ENCODE peak calls at places on chromosomes 4 and X, in seven cellular contexts. S is H1, Z is GM12878, X is HCT116, G is suprapubic skin, V is endothelial cell of umbilical vein, A is breast epithelium. E is an unnamed sample.

GRCh38 chr4:146243141-146243882 is 29.0 kb downstream of the REELD1 start:
- DNase-seq in S (peak), A (no peak), X (no peak), V (peak), G (no peak), Z (peak), E (peak)

GRCh38 chr4:152364883-152365282 is 171.0 kb downstream of the FBXW7 start:
- DNase-seq in V (no peak), S (no peak), Z (no peak), A (no peak), G (no peak), X (no peak), E (no peak)

GRCh38 chr4:79272761-79273160 is 53.1 kb downstream of the NAA11 start:
- DNase-seq in G (no peak), S (no peak), X (no peak), V (no peak), A (no peak), Z (no peak), E (no peak)

GRCh38 chrX:119695535-119696050 is 2.6 kb upstream of the SEPTIN6 start:
- DNase-seq in X (no peak), V (no peak), Z (no peak), G (no peak), A (no peak), S (no peak), E (no peak)

GRCh38 chr4:152981842-152982241 is 45.7 kb downstream of the FHDC1 start:
- DNase-seq in X (no peak), G (no peak), V (no peak), A (no peak), Z (no peak), S (no peak), E (no peak)

GRCh38 chr4:187302456-187302855 is 578.8 kb upstream of the FAT1 start:
- DNase-seq in G (no peak), A (no peak), V (no peak), Z (no peak), S (no peak), X (no peak), E (no peak)

GRCh38 chr4:47840291-47840690 is 2.4 kb upstream of the CORIN start:
- DNase-seq in V (no peak), Z (no peak), G (no peak), S (no peak), A (no peak), X (no peak), E (no peak)

GRCh38 chr4:144709793-144710525 is 64.0 kb downstream of the HHIP start:
- DNase-seq in X (peak), S (no peak), Z (no peak), A (no peak), G (no peak), V (peak), E (no peak)

GRCh38 chr4:150591284-150591874 is 9.4 kb downstream of the MAB21L2 start:
- DNase-seq in V (no peak), G (no peak), X (no peak), Z (no peak), A (no peak), S (peak), E (no peak)

GRCh38 chr4:93693141-93693540 is 135.4 kb upstream of the ATOH1 start:
- DNase-seq in A (no peak), S (no peak), X (no peak), V (no peak), G (no peak), Z (no peak), E (no peak)

GRCh38 chr4:84529169-84529751 is 30.2 kb upstream of the NKX6-1 start:
- DNase-seq in G (no peak), Z (no peak), V (peak), X (peak), S (no peak), A (no peak), E (no peak)

GRCh38 chr4:6141554-6141953 is 58.8 kb downstream of the JAKMIP1 start:
- DNase-seq in X (no peak), A (no peak), S (no peak), G (no peak), V (no peak), Z (no peak), E (no peak)

GRCh38 chr4:74095482-74095881 is 3.5 kb downstream of the CXCL2 start:
- DNase-seq in V (peak), G (no peak), Z (no peak), X (no peak), S (no peak), A (no peak), E (no peak)

GRCh38 chr4:145808021-145808650 is 128.2 kb downstream of the C4orf51 start:
- DNase-seq in Z (peak), S (no peak), G (no peak), A (no peak), V (peak), X (peak), E (no peak)

GRCh38 chr4:3124070-3124767 is 49.7 kb downstream of the HTT start:
- DNase-seq in G (no peak), S (no peak), A (no peak), V (peak), X (no peak), Z (no peak), E (no peak)

GRCh38 chr4:3473251-3473942 is 10.3 kb downstream of the DOK7 start:
- DNase-seq in Z (no peak), X (no peak), A (no peak), V (no peak), S (no peak), G (no peak), E (no peak)

GRCh38 chr4:181897935-181898334 is 345.3 kb upstream of the TENM3 start:
- DNase-seq in A (no peak), X (no peak), S (no peak), G (no peak), V (no peak), Z (no peak), E (no peak)

GRCh38 chrX:13659057-13659456 is 6.1 kb downstream of the TCEANC start:
- DNase-seq in S (no peak), V (no peak), A (no peak), G (no peak), X (no peak), Z (no peak), E (no peak)

GRCh38 chrX:112840382-112841113 is at the start of gene AMOT:
- DNase-seq in G (peak), S (peak), X (peak), V (peak), A (peak), Z (no peak), E (peak)

GRCh38 chrX:68568136-68568535 is 69.3 kb downstream of the YIPF6 start:
- DNase-seq in Z (peak), V (no peak), X (no peak), A (no peak), S (no peak), G (no peak), E (no peak)

GRCh38 chrX:154793084-154793483 is 12.2 kb downstream of the MPP1 start:
- DNase-seq in X (no peak), Z (no peak), A (no peak), V (no peak), G (no peak), S (no peak), E (no peak)

GRCh38 chrX:100410901-100411801 is 1.1 kb upstream of the PCDH19 start:
- DNase-seq in Z (no peak), S (peak), X (no peak), G (no peak), A (no peak), V (peak), E (no peak)

GRCh38 chr4:153188966-153189801 is 15.1 kb upstream of the TRIM2 start:
- DNase-seq in X (no peak), S (no peak), G (no peak), Z (no peak), A (no peak), V (no peak), E (no peak)

GRCh38 chrX:404656-405055 is 17.9 kb upstream of the PPP2R3B start:
- DNase-seq in G (no peak), Z (no peak), V (no peak), X (no peak), S (no peak), A (no peak), E (no peak)

GRCh38 chrX:110056419-110056818 is 53.5 kb downstream of the TMEM164 start:
- DNase-seq in X (no peak), S (no peak), V (no peak), A (no peak), G (no peak), Z (no peak), E (no peak)

GRCh38 chr4:36773467-36773866 is 471.1 kb upstream of the NWD2 start:
- DNase-seq in V (no peak), Z (no peak), X (no peak), G (no peak), A (no peak), S (no peak), E (no peak)

GRCh38 chr4:87399148-87399547 is 8.2 kb upstream of the HSD17B11 start:
- DNase-seq in X (no peak), A (no peak), V (no peak), S (peak), G (no peak), Z (no peak), E (no peak)

GRCh38 chrX:43108828-43109227 is 330.9 kb upstream of the PPP1R2C start:
- DNase-seq in V (no peak), X (no peak), A (no peak), Z (no peak), G (no peak), S (no peak), E (no peak)

GRCh38 chr4:24473309-24473721 is 111.0 kb downstream of the DHX15 start:
- DNase-seq in V (no peak), A (no peak), S (peak), G (no peak), Z (no peak), X (no peak), E (no peak)

GRCh38 chrX:16786791-16787735 is 797 bp downstream of the TXLNG start:
- DNase-seq in Z (no peak), A (no peak), G (peak), S (peak), V (no peak), X (no peak), E (peak)

GRCh38 chr4:84985952-84986351 is 19.5 kb upstream of the WDFY3 start:
- DNase-seq in G (no peak), S (no peak), V (no peak), X (peak), A (no peak), Z (no peak), E (no peak)

DNA sequence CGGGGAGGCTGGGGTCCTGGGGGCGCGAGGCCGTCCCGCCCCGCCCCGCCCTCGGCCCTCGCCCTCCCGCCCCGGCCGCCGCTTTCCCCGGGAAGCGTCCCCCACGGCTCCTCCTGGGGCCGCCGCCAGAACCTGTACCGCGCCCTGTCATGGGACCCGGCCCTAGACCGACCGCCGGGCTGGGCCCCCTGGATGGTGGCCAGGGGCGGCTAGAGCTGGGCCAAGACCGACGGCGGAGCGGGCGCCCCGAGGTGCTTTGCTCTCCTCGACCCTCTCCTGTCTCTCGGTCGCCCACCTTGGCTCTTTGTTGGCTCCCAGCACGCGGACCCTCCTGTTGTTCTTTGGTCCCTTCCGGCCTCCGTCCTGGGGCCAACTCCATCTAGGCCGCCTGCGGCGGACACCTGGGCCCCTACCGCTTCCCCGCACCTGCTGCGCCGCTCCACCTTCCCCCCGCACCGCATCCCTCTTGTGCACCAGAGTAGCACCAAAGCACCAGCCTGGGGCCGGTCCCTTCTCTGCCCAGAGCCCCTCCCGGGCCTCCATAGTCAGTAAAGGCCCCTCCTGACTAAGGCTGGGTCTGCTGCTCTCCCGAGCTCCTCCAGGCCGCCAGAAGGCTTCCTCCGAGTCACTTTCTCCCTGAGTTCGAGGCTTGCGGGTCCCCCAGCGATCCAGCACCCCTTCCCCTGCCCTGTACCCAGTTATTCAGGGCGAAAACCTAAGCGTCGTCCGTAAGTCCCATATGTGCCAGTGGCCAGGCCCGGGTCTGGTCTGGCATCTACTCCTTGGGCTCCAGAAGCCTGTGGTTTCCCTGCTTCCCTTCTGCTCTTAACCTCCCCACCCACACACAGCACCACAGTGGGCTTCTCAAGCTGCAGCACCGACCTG is 587 bp downstream of the TACC3 start:
- DNase-seq in S (no peak), Z (no peak), V (no peak), A (no peak), G (peak), X (no peak), E (no peak)
- TF ChIP-seq POLR2AphosphoS5 in S (no peak), Z (no peak), V (peak), A (no peak), G (no peak), X (no peak), E (no peak)

DNA sequence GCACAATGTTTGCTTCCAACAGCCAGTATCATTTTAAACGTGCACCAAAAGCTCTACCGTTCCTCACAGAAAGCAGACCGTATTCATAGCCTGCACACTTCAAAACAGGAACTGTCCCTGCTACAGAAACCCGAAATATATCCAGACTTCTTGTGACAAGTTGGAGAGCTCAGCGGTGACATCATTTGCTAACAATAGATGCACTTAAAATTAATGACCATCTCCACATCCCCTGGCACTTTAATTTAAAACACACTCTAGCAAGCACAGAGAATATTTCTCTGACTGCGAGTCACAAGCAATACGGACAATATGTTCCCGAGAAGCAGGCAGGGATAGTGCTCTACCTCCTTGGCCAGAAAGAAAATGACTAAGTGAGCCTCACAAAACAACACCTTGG is 2.5 kb downstream of the NYX start:
- DNase-seq in Z (no peak), S (no peak), G (no peak), V (peak), X (no peak), A (no peak), E (no peak)
- TF ChIP-seq POLR2A in Z (no peak), S (no peak), G (no peak), V (no peak), X (no peak), A (no peak), E (no peak)

DNA sequence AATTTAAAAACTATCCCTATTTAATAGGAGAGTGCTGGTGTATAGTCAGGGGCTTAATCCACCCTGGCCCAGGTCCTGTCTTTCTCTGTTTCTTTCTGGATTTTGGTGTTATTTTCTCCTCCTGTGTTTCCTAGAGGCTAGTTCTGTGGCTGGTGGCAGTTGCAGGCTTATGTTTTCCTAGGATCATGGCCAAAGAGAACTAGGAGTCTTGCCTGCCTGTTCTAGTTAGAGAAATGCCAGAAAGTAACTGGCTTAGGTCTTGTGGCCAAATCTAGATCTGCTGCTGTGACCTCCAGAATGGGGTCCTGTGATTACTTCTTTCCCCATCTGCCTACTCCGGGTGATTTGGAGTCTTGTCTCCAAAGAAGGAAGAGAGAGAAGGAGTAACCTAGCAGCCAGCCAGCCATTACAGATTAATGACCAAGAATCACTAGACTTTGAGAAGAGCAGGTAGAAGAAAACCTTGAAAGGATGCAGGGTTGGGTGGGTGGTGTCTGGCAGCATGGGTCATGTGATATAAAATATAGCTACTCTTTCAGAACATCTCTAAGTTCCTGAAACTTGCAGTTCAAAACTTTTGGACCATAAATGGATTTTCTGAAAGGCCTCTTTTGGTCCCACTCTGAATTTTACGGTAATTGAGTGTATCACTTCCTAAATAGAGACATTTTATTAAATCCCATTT is 117.9 kb downstream of the STIM2 start:
- DNase-seq in Z (no peak), V (no peak), G (no peak), X (no peak), A (no peak), S (no peak), E (no peak)
- TF ChIP-seq POLR2AphosphoS5 in Z (no peak), V (no peak), G (no peak), X (no peak), A (no peak), S (no peak), E (no peak)

GRCh38 chrX:2325076-2325784 is 175.5 kb downstream of the DHRSX start:
- DNase-seq in G (peak), X (no peak), V (peak), Z (peak), S (no peak), A (peak), E (peak)
- TF ChIP-seq POLR2A in G (no peak), X (no peak), V (no peak), Z (peak), S (no peak), A (no peak), E (peak)

DNA sequence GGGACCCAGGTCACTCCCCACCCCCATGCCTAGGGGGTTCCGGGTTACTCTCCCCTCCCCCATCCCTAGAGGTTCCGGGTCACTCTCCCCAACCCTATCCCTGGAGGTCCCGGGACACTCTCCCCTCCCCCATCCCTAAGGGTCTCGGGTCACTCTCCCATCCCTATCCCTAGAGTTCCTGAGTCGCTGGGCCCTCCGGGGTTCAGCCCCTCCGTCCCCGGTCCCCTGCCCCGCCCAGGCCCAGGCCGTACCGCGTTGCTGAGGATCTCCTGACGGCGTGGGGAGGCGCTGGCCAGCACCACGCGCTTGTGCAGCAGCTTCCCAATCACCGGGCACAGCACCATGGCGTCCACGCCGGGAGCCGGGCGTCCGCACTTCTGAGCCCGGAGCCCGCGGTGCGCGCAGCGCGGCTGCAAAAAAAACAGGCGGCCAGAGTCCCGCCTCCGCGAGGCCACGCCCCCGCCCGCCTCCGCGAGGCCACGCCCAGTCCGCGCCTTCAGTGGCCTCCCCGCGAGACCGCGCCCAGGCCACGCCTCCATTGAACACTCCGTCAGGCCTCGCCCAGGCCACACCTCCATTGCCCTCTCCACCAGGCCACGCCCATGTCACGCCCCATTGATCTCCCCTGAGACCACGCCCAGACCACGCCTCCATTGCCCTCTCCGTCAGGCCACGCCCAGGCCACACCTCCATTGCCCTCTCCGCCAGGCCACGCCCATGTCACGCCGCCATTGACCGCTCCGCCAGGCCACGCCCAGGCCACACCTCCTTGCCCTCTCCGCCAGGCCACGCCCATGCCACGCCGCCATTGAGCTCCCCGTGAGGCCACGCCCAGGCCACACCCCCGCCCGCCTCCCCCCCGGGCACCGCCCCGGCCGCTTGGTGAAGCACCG is at the start of gene ASMTL:
- DNase-seq in Z (peak), X (peak), S (peak), G (peak), A (peak), V (peak), E (peak)
- TF ChIP-seq POLR2AphosphoS5 in Z (peak), X (peak), S (peak), G (peak), A (peak), V (peak), E (peak)

E was measured in GM12892.